ENCODE peak calls at places on chromosomes 1 and 21, in five cellular contexts. N, L, T, P and I are unnamed samples.

GRCh38 chr1:16903054-16903453 is 7.3 kb downstream of the RNU1-2 start:
- DNase-seq in N (peak), L (no peak), T (no peak), P (peak), I (peak)

GRCh38 chr1:227753999-227754764 is 18.9 kb downstream of the SNAP47 start:
- DNase-seq in N (no peak), L (no peak), T (no peak), P (no peak), I (peak)

GRCh38 chr1:160377585-160378206 is 10.8 kb downstream of the NHLH1 start:
- DNase-seq in N (no peak), L (no peak), T (no peak), P (no peak), I (no peak)

GRCh38 chr1:73761559-73761958 is 436.4 kb downstream of the LRRIQ3 start:
- DNase-seq in N (no peak), L (no peak), T (no peak), P (no peak), I (no peak)

GRCh38 chr1:79283451-79283850 is 276.9 kb upstream of the ADGRL4 start:
- DNase-seq in N (no peak), L (no peak), T (no peak), P (no peak), I (no peak)

GRCh38 chr1:52636701-52637695 is 4.0 kb downstream of the SHISAL2A start:
- DNase-seq in N (no peak), L (peak), T (no peak), P (no peak), I (peak)

GRCh38 chr1:91685994-91686393 is 185.3 kb downstream of the CDC7 start:
- DNase-seq in N (no peak), L (no peak), T (no peak), P (no peak), I (no peak)

GRCh38 chr1:151915066-151915686 is 5.9 kb upstream of the THEM4 start:
- DNase-seq in N (no peak), L (no peak), T (no peak), P (no peak), I (no peak)

GRCh38 chr1:48080343-48081255 is 83.4 kb upstream of the TRABD2B start:
- DNase-seq in N (no peak), L (no peak), T (no peak), P (no peak), I (no peak)

GRCh38 chr21:46050651-46051378 is 47.1 kb upstream of the COL6A2 start:
- DNase-seq in N (no peak), L (no peak), T (no peak), P (no peak), I (no peak)

GRCh38 chr1:197144570-197145325 is 1.7 kb downstream of the ASPM start:
- DNase-seq in N (no peak), L (no peak), T (no peak), P (peak), I (peak)

GRCh38 chr1:235060607-235061470 is 67.8 kb downstream of the TOMM20 start:
- DNase-seq in N (no peak), L (no peak), T (no peak), P (no peak), I (peak)

GRCh38 chr1:55503663-55504305 is 288.6 kb upstream of the USP24 start:
- DNase-seq in N (no peak), L (no peak), T (no peak), P (no peak), I (no peak)

GRCh38 chr1:31792541-31792940 is 23.3 kb downstream of the SPOCD1 start:
- DNase-seq in N (no peak), L (no peak), T (no peak), P (no peak), I (no peak)

GRCh38 chr1:214280386-214281029 is 451 bp upstream of the SMYD2 start:
- DNase-seq in N (peak), L (no peak), T (peak), P (peak), I (peak)

GRCh38 chr21:35265170-35265877 is 216.2 kb upstream of the RUNX1 start:
- DNase-seq in N (no peak), L (no peak), T (no peak), P (peak), I (no peak)

GRCh38 chr1:52918201-52918600 is 3.3 kb downstream of the ECHDC2 start:
- DNase-seq in N (no peak), L (no peak), T (no peak), P (no peak), I (no peak)

GRCh38 chr1:101316801-101317200 is 80.0 kb downstream of the S1PR1 start:
- DNase-seq in N (no peak), L (no peak), T (no peak), P (no peak), I (no peak)

GRCh38 chr1:117780981-117781475 is 148.4 kb downstream of the GDAP2 start:
- DNase-seq in N (no peak), L (no peak), T (no peak), P (peak), I (peak)

GRCh38 chr1:154793674-154794073 is 76.4 kb downstream of the KCNN3 start:
- DNase-seq in N (no peak), L (no peak), T (no peak), P (peak), I (no peak)

GRCh38 chr1:192225713-192226112 is 67.5 kb downstream of the RGS18 start:
- DNase-seq in N (no peak), L (no peak), T (no peak), P (no peak), I (no peak)

GRCh38 chr1:64745181-64745985 is 508 bp downstream of the RAVER2 start:
- DNase-seq in N (no peak), L (peak), T (peak), P (peak), I (peak)

GRCh38 chr1:37794372-37795339 is 1.0 kb downstream of the MANEAL start:
- DNase-seq in N (peak), L (no peak), T (no peak), P (peak), I (peak)

GRCh38 chr21:44533891-44534627 is 5.9 kb downstream of the KRTAP10-1 start:
- DNase-seq in N (no peak), L (no peak), T (no peak), P (no peak), I (no peak)

GRCh38 chr1:26915204-26915842 is 1.5 kb upstream of the NR0B2 start:
- DNase-seq in N (peak), L (no peak), T (peak), P (no peak), I (no peak)

GRCh38 chr1:79899914-79900313 is 893.4 kb upstream of the ADGRL4 start:
- DNase-seq in N (no peak), L (no peak), T (no peak), P (no peak), I (no peak)

GRCh38 chr21:31484219-31484618 is 140.2 kb upstream of the TIAM1 start:
- DNase-seq in N (no peak), L (no peak), T (no peak), P (no peak), I (peak)

GRCh38 chr1:26907071-26907922 is 6.5 kb downstream of the NR0B2 start:
- DNase-seq in N (no peak), L (no peak), T (peak), P (no peak), I (peak)

GRCh38 chr21:39314155-39315027 is 959 bp upstream of the BRWD1 start:
- DNase-seq in N (peak), L (peak), T (peak), P (peak), I (peak)

GRCh38 chr1:232657426-232657825 is 27.5 kb upstream of the SIPA1L2 start:
- DNase-seq in N (no peak), L (no peak), T (no peak), P (no peak), I (no peak)

GRCh38 chr1:117842408-117843170 is 86.8 kb downstream of the GDAP2 start:
- DNase-seq in N (no peak), L (no peak), T (no peak), P (no peak), I (peak)